ENCODE peak calls at places on chromosomes 12 and 14, in nine cellular contexts. T, E, O, D, Z, L, X, M and F are unnamed samples.

GRCh38 chr14:40309124-40309523 is 876.9 kb upstream of the FBXO33 start:
- DNase-seq in E (no peak), X (no peak), L (no peak), T (no peak), Z (no peak), O (no peak), M (no peak), D (no peak), F (no peak)

GRCh38 chr14:100962494-100962893 is 59.0 kb upstream of the RTL1 start:
- DNase-seq in E (no peak), O (no peak), D (no peak), X (no peak), Z (no peak), T (no peak), M (no peak), L (no peak), F (no peak)

GRCh38 chr12:96233168-96233567 is 39.0 kb downstream of the ELK3 start:
- DNase-seq in M (no peak), D (no peak), X (no peak), Z (no peak), T (peak; percentile 77), E (no peak), L (peak; percentile 74), O (no peak), F (peak; percentile 86)

GRCh38 chr12:12586879-12587675 is 24.4 kb upstream of the DUSP16 start:
- DNase-seq in O (no peak), D (peak; percentile 92), M (no peak), T (no peak), L (no peak), E (no peak), X (no peak), Z (no peak), F (no peak)

GRCh38 chr12:45989277-45989856 is 1.0 kb downstream of the SCAF11 start:
- DNase-seq in T (no peak), O (no peak), Z (peak; percentile 15), E (peak; percentile 28), M (no peak), L (no peak), D (no peak), X (peak; percentile 49), F (no peak)

GRCh38 chr12:10140001-10140400 is 10.0 kb upstream of the CLEC7A start:
- DNase-seq in O (no peak), X (peak; percentile 69), E (peak; percentile 44), D (peak; percentile 40), L (no peak), Z (peak; percentile 39), M (no peak), T (no peak), F (no peak)

GRCh38 chr12:103530352-103530751 is 34.6 kb upstream of the C12orf42 start:
- DNase-seq in M (no peak), L (no peak), T (no peak), Z (no peak), X (peak; percentile 3), E (no peak), O (no peak), D (no peak), F (no peak)

GRCh38 chr12:1350055-1350933 is 244.1 kb downstream of the FBXL14 start:
- DNase-seq in Z (no peak), L (no peak), M (no peak), E (no peak), D (peak; percentile 15), O (no peak), T (no peak), X (no peak), F (no peak)

GRCh38 chr12:91964501-91964900 is 181.1 kb downstream of the BTG1 start:
- DNase-seq in O (no peak), D (no peak), X (no peak), E (no peak), M (no peak), L (no peak), Z (no peak), T (no peak), F (no peak)

GRCh38 chr12:18323159-18323558 is 61.8 kb downstream of the PIK3C2G start:
- DNase-seq in E (no peak), Z (no peak), X (no peak), M (no peak), D (no peak), O (no peak), T (no peak), L (no peak), F (no peak)

GRCh38 chr14:69693823-69694729 is 72.9 kb upstream of the SRSF5 start:
- DNase-seq in M (peak; percentile 24), L (no peak), X (no peak), T (no peak), O (no peak), Z (no peak), E (no peak), D (peak; percentile 88), F (no peak)

GRCh38 chr12:105142259-105142658 is 34.7 kb downstream of the WASHC4 start:
- DNase-seq in D (no peak), X (no peak), E (no peak), T (no peak), L (no peak), Z (no peak), O (no peak), M (no peak), F (no peak)

GRCh38 chr12:59811991-59812390 is 216.2 kb downstream of the SLC16A7 start:
- DNase-seq in E (no peak), T (no peak), X (no peak), M (no peak), O (no peak), Z (no peak), D (no peak), L (no peak), F (no peak)

GRCh38 chr12:15712823-15713663 is 76.1 kb downstream of the EPS8 start:
- DNase-seq in O (no peak), D (no peak), Z (no peak), E (no peak), M (no peak), T (no peak), X (no peak), L (no peak), F (no peak)
- H3K27ac ChIP-seq in O (peak overlapping the region; percentile 12), D (no peak overlapping the region), Z (peak overlapping the region; percentile 82), E (no peak overlapping the region), M (no peak overlapping the region), T (peak overlapping the region; percentile 47), X (no peak overlapping the region), L (no peak overlapping the region), F (peak overlapping the region; percentile 31)

DNA sequence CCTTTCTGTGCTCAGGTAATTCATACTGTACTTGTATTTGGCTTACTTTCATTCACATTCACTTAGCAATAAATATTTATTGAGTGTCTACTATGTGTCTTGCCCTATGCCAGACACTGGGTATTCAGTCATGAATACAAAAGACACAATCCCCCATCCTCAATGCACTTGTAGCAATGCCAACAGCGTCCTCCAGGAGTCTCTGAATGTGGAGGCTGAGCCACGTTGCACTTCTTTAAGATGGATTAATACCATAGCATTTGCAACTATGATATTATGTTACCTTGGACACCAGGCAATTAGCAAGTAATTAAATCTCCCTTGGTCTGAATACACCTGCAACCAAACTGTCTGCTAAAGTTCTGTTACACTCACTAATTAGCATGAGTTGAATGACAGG is 58.8 kb downstream of the OTX2 start:
- DNase-seq in D (no peak), T (no peak), L (no peak), X (peak; percentile 63), M (no peak), Z (peak; percentile 21), O (no peak), E (no peak), F (no peak)
- TF ChIP-seq CTCF in D (no peak), T (no peak), L (no peak), X (peak; percentile 57), M (no peak), Z (no peak), O (no peak), E (peak; percentile 42), F (no peak)

GRCh38 chr14:90759370-90760054 is 56.7 kb downstream of the TTC7B start:
- DNase-seq in T (no peak), E (no peak), X (no peak), M (no peak), D (no peak), O (no peak), L (no peak), Z (no peak), F (no peak)
- H3K4me3 ChIP-seq in T (peak overlapping the region; percentile 59), E (no peak overlapping the region), X (no peak overlapping the region), M (no peak overlapping the region), D (no peak overlapping the region), O (no peak overlapping the region), L (no peak overlapping the region), Z (no peak overlapping the region), F (no peak overlapping the region)

DNA sequence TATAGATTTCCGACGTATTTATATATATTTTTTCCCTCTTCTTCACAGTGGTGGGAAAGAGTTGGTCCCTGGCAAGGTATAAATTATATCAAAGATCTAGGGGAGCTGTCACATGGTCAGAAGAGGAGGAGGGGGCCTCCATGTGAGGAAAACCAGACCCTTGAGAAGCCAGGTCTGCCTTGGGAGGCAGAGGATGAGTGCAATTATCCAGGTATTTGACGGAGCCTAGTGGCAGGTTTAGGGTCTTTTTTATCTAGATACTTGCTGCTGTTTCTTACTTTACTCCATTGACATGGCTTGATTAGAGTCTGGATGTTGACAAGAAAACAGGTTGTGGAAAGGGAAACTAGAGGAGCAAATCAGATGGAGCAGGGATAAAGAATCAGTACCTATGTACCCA is 5.5 kb downstream of the COPZ1 start:
- DNase-seq in Z (no peak), L (no peak), T (no peak), E (no peak), M (no peak), D (no peak), X (no peak), O (no peak), F (no peak)
- H3K27ac ChIP-seq in Z (no peak overlapping the region), L (no peak overlapping the region), T (no peak overlapping the region), E (no peak overlapping the region), M (peak overlapping the region; percentile 29), D (no peak overlapping the region), X (no peak overlapping the region), O (peak overlapping the region; percentile 34), F (no peak overlapping the region)